ENCODE peak calls at places on chromosomes 11 and 22, in eight cellular contexts. K is mesothelial cell of epicardium; S is T-helper 1 cell; B is HEK293T; Y is KBM-7; I is NCI-H1930; O is mesenchymal stem cell; E is activated CD4-positive, alpha-beta T cell treated with anti-CD3 and anti-CD28 coated beads, Interleukin-2, amount 50 U/mL, for 1 hour. N is an unnamed sample.
A peak's percentile ranks its signal among the peaks of the same experiment; 100 is the strongest.

GRCh38 chr11:96465537-96465936 is 75.7 kb downstream of the JRKL start:
- DNase-seq in K (no peak), S (no peak), B (no peak), Y (no peak), I (no peak), O (no peak), E (no peak), N (no peak)

GRCh38 chr11:87143663-87144062 is 105.9 kb downstream of the TMEM135 start:
- DNase-seq in K (no peak), S (no peak), B (no peak), Y (no peak), I (no peak), O (no peak), E (no peak), N (no peak)

GRCh38 chr11:122248130-122248529 is 132.1 kb upstream of the BLID start:
- DNase-seq in K (no peak), S (no peak), B (no peak), Y (no peak), I (no peak), O (no peak), E (no peak), N (no peak)

GRCh38 chr11:57639321-57640067 is 10.2 kb downstream of the YPEL4 start:
- DNase-seq in K (peak; percentile 75), S (no peak), B (no peak), Y (peak; percentile 98), I (no peak), O (peak; percentile 81), E (no peak), N (no peak)

GRCh38 chr11:134501406-134502152 is 89.5 kb upstream of the B3GAT1 start:
- DNase-seq in K (no peak), S (no peak), B (no peak), Y (no peak), I (no peak), O (no peak), E (no peak), N (no peak)

GRCh38 chr11:120832609-120833221 is 191.2 kb upstream of the TBCEL start:
- DNase-seq in K (no peak), S (no peak), B (no peak), Y (no peak), I (no peak), O (no peak), E (no peak), N (no peak)

GRCh38 chr11:86246293-86246675 is 1.7 kb downstream of the EED start:
- DNase-seq in K (no peak), S (no peak), B (no peak), Y (no peak), I (no peak), O (no peak), E (no peak), N (no peak)

GRCh38 chr22:44147821-44148574 is 32.7 kb upstream of the PARVG start:
- DNase-seq in K (no peak), S (no peak), B (no peak), Y (no peak), I (no peak), O (peak; percentile 50), E (no peak), N (peak; percentile 14)

GRCh38 chr11:59776210-59777066 is 21.3 kb downstream of the STX3 start:
- DNase-seq in K (no peak), S (no peak), B (no peak), Y (no peak), I (no peak), O (peak; percentile 55), E (no peak), N (no peak)